ENCODE peak calls at places on chromosomes 12 and 14, in six cellular contexts. N, V, O, B, C and S are unnamed samples.

GRCh38 chr14:55361190-55361589 is 50.4 kb downstream of the ATG14 start:
- DNase-seq in V (no peak), N (no peak), C (no peak), B (no peak), O (no peak), S (no peak)

GRCh38 chr12:118979763-118980406 is 1.5 kb upstream of the SRRM4 start:
- DNase-seq in O (no peak), C (peak), N (peak), B (no peak), V (peak), S (no peak)

GRCh38 chr12:45369065-45369464 is 153.2 kb downstream of the ANO6 start:
- DNase-seq in V (no peak), O (no peak), C (no peak), B (no peak), N (peak), S (no peak)

GRCh38 chr14:103549361-103550311 is 12.8 kb downstream of the BAG5 start:
- DNase-seq in C (peak), B (no peak), N (no peak), V (peak), O (no peak), S (no peak)

GRCh38 chr12:97716356-97716755 is 253.8 kb downstream of the RMST start:
- DNase-seq in V (no peak), O (no peak), B (no peak), C (no peak), N (no peak), S (no peak)

GRCh38 chr12:3558854-3559253 is 67.9 kb downstream of the PRMT8 start:
- DNase-seq in V (no peak), O (no peak), C (no peak), B (no peak), N (no peak), S (no peak)

GRCh38 chr14:75793806-75794205 is 132.8 kb downstream of the TTLL5 start:
- DNase-seq in C (no peak), B (no peak), V (peak), N (peak), O (no peak), S (no peak)

GRCh38 chr12:102833687-102834435 is 83.2 kb downstream of the PAH start:
- DNase-seq in O (no peak), V (no peak), B (no peak), C (no peak), N (peak), S (no peak)

GRCh38 chr12:52151859-52152783 is 39.7 kb downstream of the KRT80 start:
- DNase-seq in N (peak), C (peak), B (peak), O (peak), V (peak), S (peak)

GRCh38 chr14:81801921-81802320 is 268.3 kb upstream of the SEL1L start:
- DNase-seq in N (no peak), B (no peak), O (no peak), C (no peak), V (no peak), S (no peak)

GRCh38 chr14:84825481-84825880 is 704.5 kb upstream of the FLRT2 start:
- DNase-seq in V (no peak), B (no peak), O (peak), C (no peak), N (peak), S (no peak)

GRCh38 chr14:56855891-56856461 is 45.7 kb upstream of the OTX2 start:
- DNase-seq in V (no peak), N (no peak), C (no peak), O (no peak), B (no peak), S (no peak)

GRCh38 chr12:108729612-108730336 is 1.5 kb downstream of the CORO1C start:
- DNase-seq in O (no peak), N (peak), B (no peak), C (no peak), V (no peak), S (no peak)

GRCh38 chr12:94163850-94164249 is 15.5 kb downstream of the PLXNC1 start:
- DNase-seq in B (no peak), V (no peak), O (no peak), C (no peak), N (no peak), S (no peak)

GRCh38 chr12:57008113-57008687 is 1.9 kb upstream of the ZBTB39 start:
- DNase-seq in O (no peak), N (peak), B (no peak), C (no peak), V (no peak), S (no peak)

GRCh38 chr12:22578328-22578727 is 34.0 kb upstream of the C2CD5 start:
- DNase-seq in O (no peak), B (no peak), V (no peak), C (no peak), N (no peak), S (no peak)

GRCh38 chr12:121295746-121296617 is 527 bp downstream of the CAMKK2 start:
- DNase-seq in O (no peak), V (peak), C (peak), B (no peak), N (peak), S (peak)

GRCh38 chr14:61486930-61487495 is 165.6 kb downstream of the PRKCH start:
- DNase-seq in O (no peak), B (no peak), C (no peak), V (no peak), N (no peak), S (no peak)

GRCh38 chr14:73567365-73567764 is 1.6 kb upstream of the ACOT2 start:
- DNase-seq in B (no peak), C (no peak), O (no peak), V (no peak), N (no peak), S (no peak)

GRCh38 chr12:111766608-111767361 is at the start of gene ALDH2:
- DNase-seq in O (no peak), V (peak), C (peak), N (peak), B (no peak), S (peak)

GRCh38 chr14:104602315-104602932 is 2.1 kb downstream of the TMEM179 start:
- DNase-seq in C (no peak), N (no peak), O (no peak), B (no peak), V (no peak), S (no peak)

GRCh38 chr12:67909091-67909531 is 80.1 kb upstream of the IFNG-AS1 start:
- DNase-seq in V (no peak), C (no peak), O (no peak), B (no peak), N (peak), S (no peak)

GRCh38 chr12:116295327-116296263 is 18.1 kb upstream of the MED13L start:
- DNase-seq in N (no peak), C (no peak), O (no peak), B (no peak), V (no peak), S (no peak)

GRCh38 chr14:100607611-100607956 is 20.4 kb upstream of the BEGAIN start:
- DNase-seq in V (no peak), C (no peak), N (no peak), B (no peak), O (no peak), S (no peak)

GRCh38 chr12:57836442-57837375 is 9.8 kb downstream of the CTDSP2 start:
- DNase-seq in B (no peak), C (peak), O (no peak), V (peak), N (peak), S (no peak)

GRCh38 chr12:61846805-61847204 is 413.4 kb upstream of the USP15 start:
- DNase-seq in N (no peak), B (no peak), V (no peak), C (no peak), O (no peak), S (no peak)

GRCh38 chr12:67070307-67070600 is 198.9 kb upstream of the CAND1 start:
- DNase-seq in V (no peak), N (peak), B (no peak), C (no peak), O (no peak), S (no peak)

GRCh38 chr12:46830731-46831334 is 5.0 kb upstream of the SLC38A4 start:
- DNase-seq in O (no peak), B (no peak), N (peak), V (no peak), C (no peak), S (no peak)

GRCh38 chr12:80282761-80283160 is 161.3 kb upstream of the PTPRQ start:
- DNase-seq in C (no peak), N (peak), O (no peak), V (no peak), B (no peak), S (no peak)

GRCh38 chr14:35818346-35819115 is 7.6 kb upstream of the BRMS1L start:
- DNase-seq in C (no peak), O (no peak), V (peak), B (no peak), N (peak), S (no peak)

GRCh38 chr12:29569392-29569791 is 71.9 kb upstream of the OVCH1 start:
- DNase-seq in N (peak), V (no peak), C (no peak), O (no peak), B (no peak), S (no peak)

GRCh38 chr12:57522887-57523705 is 472 bp downstream of the MBD6 start:
- DNase-seq in O (no peak), C (peak), V (peak), B (no peak), N (peak), S (peak)

GRCh38 chr12:43287991-43288390 is 264.0 kb downstream of the ADAMTS20 start:
- DNase-seq in O (no peak), V (no peak), C (no peak), N (no peak), B (no peak), S (no peak)

GRCh38 chr12:56682323-56682722 is 5.8 kb downstream of the PTGES3 start:
- DNase-seq in N (no peak), O (no peak), B (no peak), C (peak), V (no peak), S (peak)

GRCh38 chr12:101939306-101939705 is 61.9 kb downstream of the DRAM1 start:
- DNase-seq in N (no peak), B (no peak), C (no peak), O (no peak), V (no peak), S (no peak)

GRCh38 chr14:73264080-73264895 is 27.0 kb downstream of the PAPLN start:
- DNase-seq in O (no peak), B (no peak), N (no peak), V (no peak), C (no peak), S (no peak)

GRCh38 chr14:58607571-58608317 is 30.0 kb upstream of the DACT1 start:
- DNase-seq in C (no peak), B (no peak), N (peak), V (no peak), O (no peak), S (no peak)

GRCh38 chr14:104795781-104796681 is 483 bp upstream of the AKT1 start:
- DNase-seq in B (peak), V (peak), C (no peak), N (peak), O (no peak), S (no peak)

GRCh38 chr12:27865421-27865820 is 85.4 kb upstream of the MANSC4 start:
- DNase-seq in B (no peak), N (peak), C (no peak), V (no peak), O (no peak), S (no peak)
- H3K4me3 ChIP-seq in B (no peak), N (peak), C (no peak), V (no peak), O (no peak), S (no peak)

DNA sequence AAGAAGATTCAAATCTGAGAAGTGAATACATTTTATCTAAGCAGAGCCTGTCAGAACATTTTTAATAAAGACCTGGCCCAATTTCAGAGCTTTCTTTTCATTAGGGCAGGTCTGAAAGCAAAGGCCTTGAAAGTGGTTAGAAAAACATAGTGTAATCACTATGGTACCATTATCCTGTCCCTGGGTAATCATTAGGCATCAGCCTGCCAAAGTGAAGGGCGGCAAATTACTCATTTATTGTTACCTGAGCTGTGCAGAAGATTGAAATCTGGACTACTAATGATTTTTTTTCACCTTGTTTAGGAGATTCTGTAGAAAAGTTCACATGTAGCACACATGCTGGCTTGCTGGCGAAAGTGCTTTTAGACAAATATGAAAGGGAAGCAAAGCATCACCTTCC is 92.6 kb upstream of the PRKD1 start:
- DNase-seq in C (no peak), O (no peak), B (no peak), N (no peak), V (no peak), S (no peak)
- H3K4me3 ChIP-seq in C (no peak), O (no peak), B (no peak), N (no peak), V (no peak), S (no peak)

GRCh38 chr12:124676725-124677462 is 109.5 kb upstream of the NCOR2 start:
- DNase-seq in C (peak), N (no peak), V (no peak), B (no peak), O (no peak), S (no peak)

GRCh38 chr12:124674937-124675336 is 107.5 kb upstream of the NCOR2 start:
- DNase-seq in N (no peak), C (no peak), B (no peak), V (no peak), O (no peak), S (no peak)

GRCh38 chr12:124673881-124674617 is 106.6 kb upstream of the NCOR2 start:
- DNase-seq in N (no peak), V (no peak), C (peak), O (no peak), B (no peak), S (no peak)

GRCh38 chr12:124677552-124678356 is 110.3 kb upstream of the NCOR2 start:
- DNase-seq in O (no peak), C (peak), V (no peak), N (no peak), B (no peak), S (no peak)

DNA sequence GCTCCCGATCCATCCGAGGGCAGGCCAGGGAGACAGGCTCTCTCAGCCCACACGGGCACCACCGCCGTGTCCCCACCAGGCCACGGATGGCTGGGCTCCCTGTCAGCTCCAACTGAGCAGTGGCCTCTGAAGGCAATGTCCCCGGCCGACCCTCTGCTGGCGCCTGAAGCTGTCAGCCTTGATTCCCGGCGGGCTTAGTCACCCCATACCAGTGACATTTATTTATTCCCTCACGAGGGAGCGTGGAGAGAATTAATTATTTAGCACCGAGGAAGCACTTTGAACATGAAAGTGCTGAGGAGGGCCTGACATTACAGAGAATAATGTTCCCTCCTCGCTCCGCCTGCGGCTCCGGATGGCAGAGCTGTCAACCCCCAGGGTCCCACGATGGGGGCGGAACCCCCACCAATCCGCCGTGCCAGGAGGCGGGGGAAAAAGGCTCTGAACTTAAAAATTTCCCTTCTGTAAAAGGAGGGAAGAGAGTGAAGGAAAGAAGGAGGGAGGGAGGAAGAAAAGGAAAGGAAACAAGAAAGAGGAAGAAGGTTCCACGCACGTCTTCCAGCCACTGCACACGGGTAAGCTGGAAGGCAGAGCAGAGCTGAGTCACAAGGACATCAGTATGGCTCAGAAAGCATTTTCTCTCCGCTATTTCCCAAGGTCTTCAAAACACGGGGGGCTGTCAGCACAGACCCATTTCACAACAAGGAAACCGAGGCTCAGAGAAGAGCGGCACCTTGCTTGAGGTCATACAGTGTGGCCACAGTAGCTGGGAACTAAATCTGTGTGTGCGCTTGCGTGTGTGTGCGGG is 108.7 kb upstream of the NCOR2 start:
- DNase-seq in N (peak), V (no peak), C (peak), O (no peak), B (no peak), S (no peak)
- H3K4me3 ChIP-seq in N (peak), V (no peak), C (peak), O (no peak), B (no peak), S (peak)

DNA sequence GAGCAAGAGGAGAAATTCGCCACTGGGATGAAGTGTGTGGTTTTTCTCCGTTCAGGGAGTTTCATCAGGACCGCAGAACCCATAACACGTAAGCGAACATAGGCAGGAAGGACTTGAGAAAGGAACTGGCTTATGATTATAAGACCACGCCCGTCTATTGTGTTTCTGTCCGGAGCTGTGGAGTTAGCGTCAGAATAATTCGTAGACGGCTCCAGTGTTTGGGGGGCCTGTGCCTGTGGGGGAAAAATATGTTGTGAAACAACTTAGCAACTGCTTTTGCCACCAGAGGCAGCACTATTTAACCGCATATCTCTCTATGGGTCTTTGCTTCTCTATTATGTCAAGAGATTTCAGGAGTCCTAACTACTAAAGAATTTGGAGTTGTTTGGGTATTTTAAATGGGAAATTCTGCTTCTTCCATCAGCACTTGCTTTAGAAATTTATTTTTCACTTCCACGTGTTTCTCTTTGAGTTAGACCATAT is 506 bp upstream of the CLEC14A start:
- DNase-seq in N (no peak), V (no peak), C (no peak), B (no peak), O (no peak), S (no peak)
- H3K4me3 ChIP-seq in N (no peak), V (peak), C (no peak), B (peak), O (no peak), S (peak)

GRCh38 chr12:64893961-64894360 is 69.5 kb downstream of the TBC1D30 start:
- DNase-seq in V (no peak), B (no peak), N (peak), C (no peak), O (no peak), S (no peak)
- H3K4me3 ChIP-seq in V (no peak), B (no peak), N (no peak), C (no peak), O (no peak), S (no peak)

DNA sequence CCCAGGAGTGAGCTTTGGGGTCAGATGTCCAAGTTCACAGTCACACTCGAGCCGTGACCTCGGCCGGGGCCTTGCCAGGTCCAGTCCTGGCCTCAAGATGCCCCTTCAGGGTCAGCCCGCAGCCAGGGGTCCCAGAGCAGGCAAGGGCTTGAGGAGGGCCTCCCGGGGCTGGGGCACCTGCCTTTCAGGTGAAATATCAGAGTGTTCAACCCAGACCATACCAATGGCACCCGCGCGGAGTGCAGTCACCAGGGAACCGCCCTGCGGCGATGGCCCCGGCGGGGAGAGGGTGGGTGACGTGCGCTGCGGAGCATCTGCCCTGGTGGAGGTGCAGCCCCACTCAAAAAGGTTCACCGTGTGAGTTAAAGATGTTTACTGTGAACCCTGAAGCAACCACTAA is 16.9 kb downstream of the LRCOL1 start:
- DNase-seq in N (no peak), V (no peak), C (peak), B (no peak), O (no peak), S (no peak)
- H3K4me3 ChIP-seq in N (no peak), V (no peak), C (peak), B (no peak), O (no peak), S (peak)

DNA sequence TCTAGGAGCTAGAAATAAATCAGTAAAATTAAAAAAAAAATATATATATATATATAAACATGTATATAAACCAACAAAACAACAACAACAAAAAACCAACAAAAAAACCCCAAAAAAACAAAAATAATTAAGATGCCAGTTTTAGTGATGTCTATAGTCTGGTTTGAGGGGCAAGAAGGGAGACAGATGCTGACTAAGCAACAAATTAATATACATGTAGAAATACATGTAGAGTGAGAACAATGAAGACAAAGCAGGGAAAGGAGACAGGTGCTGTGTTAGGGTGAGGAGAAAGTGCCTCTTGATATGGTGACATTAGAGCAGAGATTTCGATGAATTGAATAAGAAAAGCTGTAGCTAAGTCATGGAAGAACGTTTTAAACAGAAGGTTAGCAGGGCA is 477.9 kb downstream of the APAF1 start:
- DNase-seq in C (no peak), V (no peak), O (no peak), B (no peak), N (no peak), S (no peak)
- H3K4me3 ChIP-seq in C (no peak), V (no peak), O (no peak), B (no peak), N (no peak), S (no peak)

DNA sequence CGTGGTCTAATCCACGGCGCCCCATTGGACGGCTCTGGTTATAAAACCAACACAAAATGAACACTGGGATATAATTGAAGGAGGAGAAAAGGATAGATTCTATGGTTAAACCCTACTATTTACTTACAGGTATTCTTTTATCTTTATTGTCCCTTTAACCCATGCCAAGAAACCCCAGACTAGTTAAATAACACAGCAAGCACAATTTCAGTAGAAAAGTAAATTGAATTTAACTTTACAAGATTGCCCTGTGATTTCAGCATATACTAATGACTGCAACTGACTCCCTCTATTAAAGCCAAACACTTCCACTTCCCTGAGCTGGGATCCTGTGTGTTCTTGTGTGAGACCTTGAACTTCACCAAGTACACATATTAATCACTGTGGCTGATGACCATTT is 45.3 kb downstream of the BCL11B start:
- DNase-seq in V (no peak), C (no peak), N (no peak), B (no peak), O (no peak), S (no peak)
- H3K4me3 ChIP-seq in V (no peak), C (no peak), N (no peak), B (peak), O (no peak), S (no peak)